ENCODE peak calls at places on chromosomes 2 and 18, in nine cellular contexts. One of them, this sample, is unnamed.

GRCh38 chr18:78662879-78663278 is 316.7 kb upstream of the SALL3 start:
- DNase-seq in Karpas-422: no peak
- DNase-seq in MM.1S: no peak
- DNase-seq in fibroblast of lung: no peak
- DNase-seq in body of pancreas: no peak
- DNase-seq in WERI-Rb-1: no peak
- DNase-seq in adrenal gland: no peak
- DNase-seq in IMR-90: no peak
- DNase-seq in heart right ventricle: no peak
- DNase-seq in this sample: no peak

GRCh38 chr2:223523541-223523940 is 78.6 kb downstream of the SCG2 start:
- DNase-seq in IMR-90: peak
- DNase-seq in fibroblast of lung: peak
- DNase-seq in WERI-Rb-1: no peak
- DNase-seq in MM.1S: no peak
- DNase-seq in heart right ventricle: no peak
- DNase-seq in Karpas-422: no peak
- DNase-seq in body of pancreas: no peak
- DNase-seq in adrenal gland: no peak
- DNase-seq in this sample: no peak

GRCh38 chr2:124339709-124340108 is 314.6 kb downstream of the CNTNAP5 start:
- DNase-seq in WERI-Rb-1: no peak
- DNase-seq in heart right ventricle: no peak
- DNase-seq in body of pancreas: no peak
- DNase-seq in adrenal gland: no peak
- DNase-seq in IMR-90: no peak
- DNase-seq in Karpas-422: no peak
- DNase-seq in fibroblast of lung: peak
- DNase-seq in MM.1S: no peak
- DNase-seq in this sample: no peak

GRCh38 chr2:149006883-149007543 is 31.5 kb upstream of the LYPD6B start:
- DNase-seq in Karpas-422: no peak
- DNase-seq in adrenal gland: no peak
- DNase-seq in WERI-Rb-1: no peak
- DNase-seq in MM.1S: no peak
- DNase-seq in IMR-90: no peak
- DNase-seq in heart right ventricle: no peak
- DNase-seq in body of pancreas: no peak
- DNase-seq in fibroblast of lung: no peak
- DNase-seq in this sample: no peak

GRCh38 chr2:12514631-12515437 is 201.9 kb upstream of the TRIB2 start:
- DNase-seq in adrenal gland: peak
- DNase-seq in MM.1S: no peak
- DNase-seq in Karpas-422: no peak
- DNase-seq in heart right ventricle: no peak
- DNase-seq in WERI-Rb-1: no peak
- DNase-seq in fibroblast of lung: no peak
- DNase-seq in body of pancreas: no peak
- DNase-seq in IMR-90: peak
- DNase-seq in this sample: no peak

GRCh38 chr2:104368089-104368488 is 485.8 kb upstream of the POU3F3 start:
- DNase-seq in adrenal gland: no peak
- DNase-seq in body of pancreas: no peak
- DNase-seq in heart right ventricle: no peak
- DNase-seq in MM.1S: no peak
- DNase-seq in Karpas-422: no peak
- DNase-seq in WERI-Rb-1: no peak
- DNase-seq in IMR-90: no peak
- DNase-seq in fibroblast of lung: no peak
- DNase-seq in this sample: no peak

GRCh38 chr2:163132850-163133249 is 294.3 kb upstream of the KCNH7 start:
- DNase-seq in adrenal gland: no peak
- DNase-seq in body of pancreas: no peak
- DNase-seq in fibroblast of lung: peak
- DNase-seq in MM.1S: peak
- DNase-seq in IMR-90: peak
- DNase-seq in Karpas-422: peak
- DNase-seq in heart right ventricle: no peak
- DNase-seq in WERI-Rb-1: no peak
- DNase-seq in this sample: no peak

GRCh38 chr2:48696881-48697280 is 58.6 kb downstream of the LHCGR start:
- DNase-seq in fibroblast of lung: no peak
- DNase-seq in IMR-90: no peak
- DNase-seq in MM.1S: no peak
- DNase-seq in adrenal gland: no peak
- DNase-seq in Karpas-422: no peak
- DNase-seq in heart right ventricle: no peak
- DNase-seq in body of pancreas: no peak
- DNase-seq in WERI-Rb-1: no peak
- DNase-seq in this sample: no peak

GRCh38 chr2:241121008-241121407 is 18.9 kb upstream of the MTERF4 start:
- DNase-seq in body of pancreas: no peak
- DNase-seq in fibroblast of lung: no peak
- DNase-seq in IMR-90: no peak
- DNase-seq in adrenal gland: no peak
- DNase-seq in Karpas-422: no peak
- DNase-seq in heart right ventricle: no peak
- DNase-seq in MM.1S: no peak
- DNase-seq in WERI-Rb-1: no peak
- DNase-seq in this sample: no peak

GRCh38 chr18:59639821-59640220 is 57.4 kb downstream of the CCBE1 start:
- DNase-seq in IMR-90: peak
- DNase-seq in WERI-Rb-1: no peak
- DNase-seq in MM.1S: no peak
- DNase-seq in fibroblast of lung: no peak
- DNase-seq in heart right ventricle: no peak
- DNase-seq in body of pancreas: no peak
- DNase-seq in Karpas-422: no peak
- DNase-seq in adrenal gland: no peak
- DNase-seq in this sample: no peak

DNA sequence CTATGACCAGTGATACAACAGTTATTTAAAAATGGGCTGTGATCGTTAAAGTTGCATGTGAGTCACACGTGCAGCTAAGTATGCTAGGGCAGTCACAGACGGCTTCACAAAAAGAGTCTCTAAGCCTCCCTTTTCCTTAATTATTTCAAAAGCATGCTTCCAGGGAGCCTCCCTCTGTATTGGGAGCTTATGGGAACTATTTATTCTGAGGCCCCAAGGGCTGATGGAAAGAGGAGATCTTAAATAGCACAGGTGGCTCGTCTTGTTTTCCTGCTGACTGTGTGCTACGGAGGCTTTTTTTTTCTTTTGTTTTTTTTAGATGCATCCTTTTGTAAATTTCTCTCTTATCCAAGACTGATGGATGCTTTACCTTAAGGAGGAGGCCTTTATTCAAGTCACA is 94.3 kb downstream of the ADCYAP1 start:
- DNase-seq in Karpas-422: no peak
- DNase-seq in heart right ventricle: no peak
- DNase-seq in MM.1S: no peak
- DNase-seq in WERI-Rb-1: no peak
- DNase-seq in fibroblast of lung: no peak
- DNase-seq in adrenal gland: no peak
- DNase-seq in IMR-90: no peak
- DNase-seq in body of pancreas: no peak
- DNase-seq in this sample: no peak
- H3K4me3 ChIP-seq in Karpas-422: no peak
- H3K4me3 ChIP-seq in heart right ventricle: no peak
- H3K4me3 ChIP-seq in MM.1S: no peak
- H3K4me3 ChIP-seq in WERI-Rb-1: no peak
- H3K4me3 ChIP-seq in fibroblast of lung: no peak
- H3K4me3 ChIP-seq in adrenal gland: no peak
- H3K4me3 ChIP-seq in IMR-90: no peak
- H3K4me3 ChIP-seq in body of pancreas: no peak
- H3K4me3 ChIP-seq in this sample: no peak

GRCh38 chr2:190864375-190864774 is 16.2 kb upstream of the GLS start:
- DNase-seq in MM.1S: no peak
- DNase-seq in adrenal gland: no peak
- DNase-seq in WERI-Rb-1: no peak
- DNase-seq in Karpas-422: peak
- DNase-seq in IMR-90: peak
- DNase-seq in body of pancreas: no peak
- DNase-seq in heart right ventricle: no peak
- DNase-seq in fibroblast of lung: peak
- DNase-seq in this sample: no peak
- H3K27ac ChIP-seq in MM.1S: no peak
- H3K27ac ChIP-seq in adrenal gland: no peak
- H3K27ac ChIP-seq in WERI-Rb-1: no peak
- H3K27ac ChIP-seq in Karpas-422: no peak
- H3K27ac ChIP-seq in IMR-90: peak
- H3K27ac ChIP-seq in body of pancreas: no peak
- H3K27ac ChIP-seq in heart right ventricle: no peak
- H3K27ac ChIP-seq in fibroblast of lung: peak
- H3K27ac ChIP-seq in this sample: no peak

GRCh38 chr2:143728498-143728897 is 599.3 kb downstream of the ARHGAP15 start:
- DNase-seq in heart right ventricle: no peak
- DNase-seq in WERI-Rb-1: no peak
- DNase-seq in IMR-90: no peak
- DNase-seq in Karpas-422: no peak
- DNase-seq in fibroblast of lung: no peak
- DNase-seq in adrenal gland: no peak
- DNase-seq in body of pancreas: no peak
- DNase-seq in MM.1S: no peak
- DNase-seq in this sample: no peak

GRCh38 chr2:143730950-143731254 is 601.7 kb downstream of the ARHGAP15 start:
- DNase-seq in fibroblast of lung: no peak
- DNase-seq in adrenal gland: no peak
- DNase-seq in WERI-Rb-1: no peak
- DNase-seq in Karpas-422: no peak
- DNase-seq in heart right ventricle: no peak
- DNase-seq in body of pancreas: no peak
- DNase-seq in MM.1S: no peak
- DNase-seq in IMR-90: no peak
- DNase-seq in this sample: no peak

GRCh38 chr2:143732931-143733330 is 603.7 kb downstream of the ARHGAP15 start:
- DNase-seq in adrenal gland: no peak
- DNase-seq in Karpas-422: no peak
- DNase-seq in fibroblast of lung: no peak
- DNase-seq in MM.1S: no peak
- DNase-seq in body of pancreas: no peak
- DNase-seq in WERI-Rb-1: no peak
- DNase-seq in heart right ventricle: no peak
- DNase-seq in IMR-90: no peak
- DNase-seq in this sample: no peak

GRCh38 chr2:143732076-143732475 is 602.9 kb downstream of the ARHGAP15 start:
- DNase-seq in heart right ventricle: no peak
- DNase-seq in WERI-Rb-1: no peak
- DNase-seq in IMR-90: peak
- DNase-seq in fibroblast of lung: peak
- DNase-seq in body of pancreas: no peak
- DNase-seq in Karpas-422: no peak
- DNase-seq in MM.1S: no peak
- DNase-seq in adrenal gland: no peak
- DNase-seq in this sample: no peak

DNA sequence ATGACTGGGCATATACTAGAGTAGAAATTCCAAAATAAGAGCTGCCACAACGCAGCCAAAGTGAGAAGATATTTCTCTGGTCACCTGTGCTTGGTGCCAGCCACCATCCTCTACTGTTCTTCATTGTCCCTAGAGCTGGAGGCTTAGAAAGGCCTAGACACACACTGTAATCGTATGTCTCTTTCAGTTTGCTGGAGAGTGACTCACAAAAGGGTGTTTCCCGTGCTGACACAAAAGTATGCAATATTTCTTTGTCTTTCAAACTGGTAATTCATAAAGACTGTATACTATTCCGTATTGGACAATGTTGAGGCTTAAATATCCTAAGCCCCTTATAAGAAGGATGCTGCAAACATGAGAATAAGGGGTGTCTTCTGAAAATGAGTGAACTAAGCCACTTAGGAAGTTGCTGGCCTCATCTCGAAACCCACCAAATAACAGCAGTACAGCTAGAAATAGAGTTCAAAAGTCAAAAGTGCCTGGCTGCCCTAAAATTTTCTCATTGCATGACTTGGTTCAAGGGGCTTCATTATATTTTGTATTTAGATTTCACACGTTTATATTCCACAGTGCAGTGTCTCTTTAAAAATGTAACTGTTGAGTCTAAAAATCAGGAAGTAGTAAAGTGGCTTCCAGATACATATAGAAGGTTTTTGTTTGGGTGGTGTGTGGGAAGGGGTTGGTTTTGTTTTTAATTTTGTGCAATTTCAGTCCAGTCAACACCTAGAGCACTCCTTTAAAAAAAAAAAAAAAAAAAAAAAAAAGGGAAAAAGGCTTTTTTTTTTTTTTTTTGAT is 601.1 kb downstream of the ARHGAP15 start:
- DNase-seq in body of pancreas: no peak
- DNase-seq in Karpas-422: no peak
- DNase-seq in WERI-Rb-1: no peak
- DNase-seq in adrenal gland: no peak
- DNase-seq in fibroblast of lung: peak
- DNase-seq in heart right ventricle: no peak
- DNase-seq in MM.1S: no peak
- DNase-seq in IMR-90: peak
- DNase-seq in this sample: no peak
- H3K4me3 ChIP-seq in body of pancreas: no peak
- H3K4me3 ChIP-seq in Karpas-422: no peak
- H3K4me3 ChIP-seq in WERI-Rb-1: no peak
- H3K4me3 ChIP-seq in adrenal gland: no peak
- H3K4me3 ChIP-seq in fibroblast of lung: no peak
- H3K4me3 ChIP-seq in heart right ventricle: no peak
- H3K4me3 ChIP-seq in MM.1S: no peak
- H3K4me3 ChIP-seq in IMR-90: no peak
- H3K4me3 ChIP-seq in this sample: no peak

DNA sequence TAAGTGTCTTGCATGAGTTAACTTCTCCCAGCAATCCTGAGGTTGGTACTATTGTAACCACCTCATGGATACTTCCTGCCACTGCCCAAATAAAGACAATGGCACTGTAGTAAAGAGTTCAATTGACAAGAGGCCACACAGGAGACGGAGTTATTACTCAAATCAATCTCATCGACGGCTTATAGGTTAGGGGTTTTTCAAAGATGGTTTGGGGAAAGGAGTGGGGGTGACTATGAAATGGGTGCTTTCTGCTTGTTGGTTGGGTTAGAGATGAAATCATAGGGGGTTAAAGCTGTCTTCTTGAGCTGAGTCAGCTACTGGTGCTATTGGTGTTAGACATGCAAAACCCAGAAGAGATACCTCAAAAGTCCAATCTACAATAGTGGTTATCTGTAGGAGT is 1258.0 kb upstream of the ZEB2 start:
- DNase-seq in IMR-90: no peak
- DNase-seq in Karpas-422: no peak
- DNase-seq in adrenal gland: no peak
- DNase-seq in fibroblast of lung: no peak
- DNase-seq in MM.1S: no peak
- DNase-seq in WERI-Rb-1: no peak
- DNase-seq in body of pancreas: no peak
- DNase-seq in heart right ventricle: no peak
- DNase-seq in this sample: no peak
- H3K27ac ChIP-seq in IMR-90: no peak
- H3K27ac ChIP-seq in Karpas-422: no peak
- H3K27ac ChIP-seq in adrenal gland: no peak
- H3K27ac ChIP-seq in fibroblast of lung: no peak
- H3K27ac ChIP-seq in MM.1S: no peak
- H3K27ac ChIP-seq in WERI-Rb-1: no peak
- H3K27ac ChIP-seq in body of pancreas: no peak
- H3K27ac ChIP-seq in heart right ventricle: no peak
- H3K27ac ChIP-seq in this sample: no peak

GRCh38 chr2:127663566-127664064 is 11.7 kb downstream of the LIMS2 start:
- DNase-seq in heart right ventricle: no peak
- DNase-seq in WERI-Rb-1: no peak
- DNase-seq in MM.1S: no peak
- DNase-seq in body of pancreas: peak
- DNase-seq in fibroblast of lung: no peak
- DNase-seq in IMR-90: no peak
- DNase-seq in Karpas-422: no peak
- DNase-seq in adrenal gland: no peak
- DNase-seq in this sample: no peak
- H3K4me3 ChIP-seq in heart right ventricle: peak
- H3K4me3 ChIP-seq in WERI-Rb-1: no peak
- H3K4me3 ChIP-seq in MM.1S: no peak
- H3K4me3 ChIP-seq in body of pancreas: no peak
- H3K4me3 ChIP-seq in fibroblast of lung: no peak
- H3K4me3 ChIP-seq in IMR-90: no peak
- H3K4me3 ChIP-seq in Karpas-422: no peak
- H3K4me3 ChIP-seq in adrenal gland: no peak
- H3K4me3 ChIP-seq in this sample: no peak

This sample was measured in iPS DF 6.9.